ENCODE peak calls at places on chromosome 18, in six cellular contexts. C is neural progenitor cell, N is IMR-90, G is A549, W is spleen, K is tibial nerve. I is an unnamed sample.

GRCh38 chr18:10194592-10194991 is 259.8 kb upstream of the APCDD1 start:
- DNase-seq in C (no peak), N (no peak), G (peak; percentile 7), W (no peak), K (no peak), I (no peak)

GRCh38 chr18:33812186-33812585 is 234.2 kb downstream of the ASXL3 start:
- DNase-seq in C (no peak), N (no peak), G (no peak), W (no peak), K (no peak), I (no peak)

GRCh38 chr18:55699233-55699765 is 111.3 kb upstream of the TCF4 start:
- DNase-seq in C (no peak), N (no peak), G (no peak), W (no peak), K (no peak), I (no peak)

GRCh38 chr18:32612651-32613050 is 142.0 kb upstream of the GAREM1 start:
- DNase-seq in C (no peak), N (no peak), G (no peak), W (no peak), K (no peak), I (no peak)

GRCh38 chr18:76385681-76385975 is 109.4 kb downstream of the ZNF516 start:
- DNase-seq in C (no peak), N (no peak), G (no peak), W (no peak), K (no peak), I (no peak)

GRCh38 chr18:12333650-12334279 is 25.7 kb downstream of the TUBB6 start:
- DNase-seq in C (no peak), N (no peak), G (no peak), W (no peak), K (no peak), I (no peak)

GRCh38 chr18:38933910-38934510 is 1368.4 kb upstream of the CELF4 start:
- DNase-seq in C (no peak), N (no peak), G (no peak), W (no peak), K (no peak), I (no peak)

GRCh38 chr18:3998698-3999333 is 456.3 kb downstream of the DLGAP1 start:
- DNase-seq in C (peak; percentile 62), N (peak; percentile 77), G (peak; percentile 70), W (no peak), K (peak; percentile 53), I (no peak)

GRCh38 chr18:61531891-61532290 is 198.7 kb downstream of the CDH20 start:
- DNase-seq in C (no peak), N (no peak), G (no peak), W (no peak), K (no peak), I (no peak)

GRCh38 chr18:36187138-36187825 is at the start of gene MOCOS:
- DNase-seq in C (peak; percentile 89), N (peak; percentile 42), G (peak; percentile 53), W (peak; percentile 90), K (peak; percentile 62), I (peak; percentile 87)

GRCh38 chr18:27447930-27448329 is 262.8 kb upstream of the CHST9 start:
- DNase-seq in C (no peak), N (no peak), G (no peak), W (no peak), K (no peak), I (no peak)

GRCh38 chr18:51765712-51766360 is 568.4 kb upstream of the MEX3C start:
- DNase-seq in C (no peak), N (no peak), G (no peak), W (no peak), K (no peak), I (no peak)

GRCh38 chr18:50334546-50335152 is 40.2 kb upstream of the SKA1 start:
- DNase-seq in C (no peak), N (no peak), G (no peak), W (no peak), K (no peak), I (no peak)

GRCh38 chr18:47975701-47976100 is 45.2 kb upstream of the SMAD2 start:
- DNase-seq in C (no peak), N (no peak), G (no peak), W (no peak), K (no peak), I (no peak)

GRCh38 chr18:63832470-63832869 is 55.0 kb upstream of the SERPINB2 start:
- DNase-seq in C (no peak), N (peak; percentile 86), G (no peak), W (no peak), K (no peak), I (no peak)

GRCh38 chr18:26470011-26470637 is 78.2 kb downstream of the KCTD1 start:
- DNase-seq in C (peak; percentile 21), N (peak; percentile 73), G (no peak), W (no peak), K (no peak), I (no peak)

GRCh38 chr18:7221424-7222155 is 9.3 kb upstream of the LRRC30 start:
- DNase-seq in C (peak; percentile 91), N (peak; percentile 69), G (peak; percentile 79), W (no peak), K (no peak), I (no peak)

GRCh38 chr18:25503567-25504081 is 151.7 kb upstream of the ZNF521 start:
- DNase-seq in C (peak; percentile 57), N (peak; percentile 87), G (peak; percentile 27), W (no peak), K (peak; percentile 71), I (peak; percentile 60)

GRCh38 chr18:33495278-33495677 is 54.8 kb upstream of the CCDC178 start:
- DNase-seq in C (peak; percentile 70), N (peak; percentile 13), G (peak; percentile 16), W (no peak), K (peak; percentile 23), I (no peak)

GRCh38 chr18:63882333-63883141 is 5.0 kb upstream of the SERPINB2 start:
- DNase-seq in C (no peak), N (peak; percentile 97), G (peak; percentile 28), W (no peak), K (no peak), I (no peak)

GRCh38 chr18:36688020-36688965 is 140.5 kb downstream of the TPGS2 start:
- DNase-seq in C (peak; percentile 68), N (peak; percentile 74), G (peak; percentile 48), W (no peak), K (peak; percentile 89), I (no peak)

GRCh38 chr18:46356278-46357033 is 252.3 kb downstream of the HAUS1 start:
- DNase-seq in C (no peak), N (no peak), G (no peak), W (peak; percentile 52), K (no peak), I (no peak)

DNA sequence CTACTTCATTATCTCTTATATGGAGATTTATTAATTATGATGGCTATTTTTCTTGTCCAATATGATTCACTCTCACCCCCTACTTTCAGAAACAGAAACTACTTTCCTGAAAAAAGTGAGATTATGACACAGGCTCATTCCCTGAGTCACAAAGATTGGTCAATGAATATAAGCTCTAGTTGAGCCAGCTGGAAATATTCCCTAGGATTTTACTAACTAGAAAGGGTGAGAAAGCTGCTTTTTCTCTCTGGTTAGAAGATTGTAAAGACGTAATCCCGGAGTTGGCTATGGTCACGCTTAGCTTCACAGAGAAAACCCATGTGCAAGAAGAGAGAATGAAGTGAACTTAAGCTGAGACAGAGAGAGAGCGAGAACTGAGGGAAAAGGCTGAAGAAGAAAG is 223.7 kb upstream of the SMAD7 start:
- DNase-seq in C (no peak), N (peak; percentile 79), G (no peak), W (no peak), K (no peak), I (no peak)
- H3K4me1 ChIP-seq in C (no peaks in the 10 kb centered on the region), N (peaks cover 5% of the 10 kb centered on the region), G (peaks cover 17% of the 10 kb centered on the region), W (peaks cover 27% of the 10 kb centered on the region), K (peaks cover 4% of the 10 kb centered on the region), I (peaks cover 3% of the 10 kb centered on the region)

DNA sequence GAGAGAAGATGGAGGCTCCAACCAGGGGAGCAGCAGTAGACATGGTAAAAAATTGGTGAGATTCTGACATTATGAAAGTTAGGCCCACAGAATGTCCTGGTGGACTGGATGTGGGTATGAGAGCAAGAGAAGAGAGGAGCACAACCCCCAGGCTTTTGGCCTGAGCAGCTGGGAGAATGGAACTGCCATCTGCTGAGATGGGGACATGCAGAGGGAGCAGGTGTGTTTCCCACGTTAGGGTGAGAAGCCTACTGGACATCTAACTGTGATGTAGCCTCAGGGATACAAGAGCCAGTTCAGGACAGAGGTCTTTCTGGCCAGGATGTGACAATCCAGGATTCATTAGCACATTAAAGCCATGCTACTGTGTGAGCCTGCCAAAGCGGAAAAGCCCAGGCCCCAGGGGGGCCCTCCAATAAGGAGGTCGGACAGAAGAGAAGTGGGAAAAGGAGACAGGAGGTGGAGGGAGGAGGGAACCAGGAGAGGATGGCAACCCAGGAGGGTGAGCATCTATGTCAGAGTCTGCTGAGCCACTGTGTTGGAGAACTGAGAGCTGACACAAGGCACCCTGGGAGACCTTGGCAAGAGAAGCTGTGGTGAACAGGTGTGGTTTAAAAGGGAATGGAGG is 10.6 kb downstream of the CYB5A start:
- DNase-seq in C (peak; percentile 57), N (no peak), G (no peak), W (no peak), K (no peak), I (no peak)
- H3K4me1 ChIP-seq in C (peaks cover 47% of the 10 kb centered on the region), N (peaks cover 9% of the 10 kb centered on the region), G (peaks cover 37% of the 10 kb centered on the region), W (peaks cover 59% of the 10 kb centered on the region), K (peaks cover 79% of the 10 kb centered on the region), I (no peaks in the 10 kb centered on the region)

GRCh38 chr18:23456835-23457234 is 3.7 kb downstream of the RIOK3 start:
- DNase-seq in C (no peak), N (no peak), G (no peak), W (no peak), K (no peak), I (no peak)
- H3K4me1 ChIP-seq in C (peaks cover 10% of the 10 kb centered on the region), N (peaks cover 3% of the 10 kb centered on the region), G (peaks cover 40% of the 10 kb centered on the region), W (peaks cover 88% of the 10 kb centered on the region), K (peaks cover 87% of the 10 kb centered on the region), I (no peaks in the 10 kb centered on the region)

GRCh38 chr18:9105420-9105819 is 2.9 kb downstream of the NDUFV2 start:
- DNase-seq in C (no peak), N (no peak), G (no peak), W (no peak), K (no peak), I (no peak)

GRCh38 chr18:9103488-9103887 is 989 bp downstream of the NDUFV2 start:
- DNase-seq in C (no peak), N (peak; percentile 49), G (no peak), W (no peak), K (no peak), I (no peak)

GRCh38 chr18:9106094-9106493 is 3.6 kb downstream of the NDUFV2 start:
- DNase-seq in C (no peak), N (no peak), G (no peak), W (no peak), K (no peak), I (no peak)

GRCh38 chr18:9102391-9103216 is at the start of gene NDUFV2:
- DNase-seq in C (peak; percentile 98), N (peak; percentile 93), G (peak; percentile 94), W (peak; percentile 100), K (peak; percentile 92), I (peak; percentile 99)

DNA sequence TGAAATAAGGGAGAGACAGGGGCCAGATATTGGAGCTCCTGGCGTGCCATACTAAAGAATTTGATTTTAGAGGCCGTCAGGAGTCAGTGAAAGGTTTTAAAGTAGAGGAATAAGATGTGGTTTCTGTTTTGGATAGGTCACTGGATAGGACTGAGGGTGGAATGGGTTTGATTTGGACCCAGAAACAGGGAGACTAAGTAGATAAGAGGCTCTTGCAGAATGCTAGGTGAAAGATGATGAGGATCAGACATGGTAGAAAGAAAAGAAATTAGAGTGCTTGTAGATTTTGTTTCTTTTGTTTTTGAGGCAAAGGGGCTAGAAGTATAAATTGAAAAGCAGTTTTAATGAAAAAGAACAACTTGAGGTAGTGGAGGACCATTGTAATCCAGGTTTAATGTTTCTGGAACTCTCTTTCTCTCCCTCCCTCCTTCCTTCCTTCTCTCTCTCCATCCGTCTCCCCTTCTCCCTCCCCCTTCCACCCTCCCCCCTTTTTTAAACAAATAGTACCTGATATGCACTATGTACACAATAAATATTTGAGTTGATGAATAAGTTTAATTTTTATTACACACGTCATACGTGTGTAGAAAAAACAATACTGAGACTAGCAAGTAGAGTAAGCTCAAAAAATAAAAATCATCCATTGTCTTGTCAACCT is 1.9 kb downstream of the NDUFV2 start:
- DNase-seq in C (no peak), N (no peak), G (peak; percentile 32), W (no peak), K (no peak), I (no peak)
- H3K4me1 ChIP-seq in C (peaks cover 57% of the 10 kb centered on the region), N (peaks cover 4% of the 10 kb centered on the region), G (peaks cover 49% of the 10 kb centered on the region), W (peaks cover 73% of the 10 kb centered on the region), K (peaks cover 63% of the 10 kb centered on the region), I (peaks cover 5% of the 10 kb centered on the region)